ENCODE peak calls at places on chromosomes 16 and 17, in seven cellular contexts. One of them, this sample, is unnamed.
A peak's percentile ranks its signal among the peaks of the same experiment; 100 is the strongest.

GRCh38 chr17:8016632-8017424 is 14.4 kb downstream of the GUCY2D start:
- DNase-seq in fibroblast of lung: peak; percentile 28
- DNase-seq in uterus: no peak
- DNase-seq in stomach: peak; percentile 68
- DNase-seq in IMR-90: no peak
- DNase-seq in cardiac muscle cell: peak; percentile 76
- DNase-seq in prostate gland: peak; percentile 63
- DNase-seq in this sample: peak; percentile 72

GRCh38 chr17:1736348-1737281 is 6.1 kb upstream of the SERPINF2 start:
- DNase-seq in cardiac muscle cell: peak; percentile 93
- DNase-seq in prostate gland: no peak
- DNase-seq in fibroblast of lung: peak; percentile 82
- DNase-seq in uterus: peak; percentile 87
- DNase-seq in IMR-90: peak; percentile 83
- DNase-seq in stomach: peak; percentile 46
- DNase-seq in this sample: peak; percentile 70

GRCh38 chr17:17994271-17994670 is 21.6 kb downstream of the DRC3 start:
- DNase-seq in fibroblast of lung: peak; percentile 38
- DNase-seq in IMR-90: no peak
- DNase-seq in uterus: no peak
- DNase-seq in prostate gland: no peak
- DNase-seq in cardiac muscle cell: peak; percentile 41
- DNase-seq in stomach: peak; percentile 43
- DNase-seq in this sample: no peak

GRCh38 chr16:89096768-89097527 is 3.3 kb downstream of the ACSF3 start:
- DNase-seq in stomach: no peak
- DNase-seq in cardiac muscle cell: no peak
- DNase-seq in uterus: no peak
- DNase-seq in prostate gland: no peak
- DNase-seq in fibroblast of lung: no peak
- DNase-seq in IMR-90: peak; percentile 12
- DNase-seq in this sample: peak; percentile 58

GRCh38 chr16:4051591-4051990 is 64.7 kb downstream of the ADCY9 start:
- DNase-seq in stomach: no peak
- DNase-seq in prostate gland: no peak
- DNase-seq in uterus: no peak
- DNase-seq in cardiac muscle cell: no peak
- DNase-seq in IMR-90: no peak
- DNase-seq in fibroblast of lung: no peak
- DNase-seq in this sample: no peak

GRCh38 chr17:17739388-17740066 is 58.3 kb downstream of the RAI1 start:
- DNase-seq in uterus: peak; percentile 74
- DNase-seq in IMR-90: peak; percentile 64
- DNase-seq in stomach: peak; percentile 50
- DNase-seq in fibroblast of lung: peak; percentile 69
- DNase-seq in cardiac muscle cell: peak; percentile 51
- DNase-seq in prostate gland: no peak
- DNase-seq in this sample: no peak

GRCh38 chr16:84617068-84617630 is 729 bp downstream of the COTL1 start:
- DNase-seq in IMR-90: no peak
- DNase-seq in prostate gland: no peak
- DNase-seq in cardiac muscle cell: no peak
- DNase-seq in stomach: peak; percentile 45
- DNase-seq in uterus: peak; percentile 40
- DNase-seq in fibroblast of lung: no peak
- DNase-seq in this sample: no peak

GRCh38 chr17:32854834-32855389 is 22.0 kb downstream of the MYO1D start:
- DNase-seq in fibroblast of lung: no peak
- DNase-seq in prostate gland: no peak
- DNase-seq in IMR-90: no peak
- DNase-seq in cardiac muscle cell: no peak
- DNase-seq in uterus: no peak
- DNase-seq in stomach: no peak
- DNase-seq in this sample: no peak

GRCh38 chr17:51908841-51909537 is 249.5 kb downstream of the CA10 start:
- DNase-seq in prostate gland: no peak
- DNase-seq in stomach: no peak
- DNase-seq in fibroblast of lung: no peak
- DNase-seq in cardiac muscle cell: no peak
- DNase-seq in IMR-90: no peak
- DNase-seq in uterus: no peak
- DNase-seq in this sample: no peak

GRCh38 chr16:11550651-11551498 is 35.8 kb downstream of the LITAF start:
- DNase-seq in fibroblast of lung: peak; percentile 29
- DNase-seq in IMR-90: no peak
- DNase-seq in prostate gland: no peak
- DNase-seq in uterus: no peak
- DNase-seq in cardiac muscle cell: peak; percentile 27
- DNase-seq in stomach: no peak
- DNase-seq in this sample: no peak

GRCh38 chr16:11554054-11554453 is 32.7 kb downstream of the LITAF start:
- DNase-seq in IMR-90: no peak
- DNase-seq in cardiac muscle cell: peak; percentile 40
- DNase-seq in uterus: peak; percentile 28
- DNase-seq in fibroblast of lung: no peak
- DNase-seq in stomach: no peak
- DNase-seq in prostate gland: peak; percentile 51
- DNase-seq in this sample: no peak

GRCh38 chr16:11551842-11552241 is 34.9 kb downstream of the LITAF start:
- DNase-seq in fibroblast of lung: no peak
- DNase-seq in uterus: no peak
- DNase-seq in prostate gland: no peak
- DNase-seq in stomach: no peak
- DNase-seq in cardiac muscle cell: no peak
- DNase-seq in IMR-90: no peak
- DNase-seq in this sample: no peak

GRCh38 chr16:11552445-11552844 is 34.3 kb downstream of the LITAF start:
- DNase-seq in prostate gland: no peak
- DNase-seq in stomach: no peak
- DNase-seq in cardiac muscle cell: no peak
- DNase-seq in fibroblast of lung: peak; percentile 28
- DNase-seq in uterus: no peak
- DNase-seq in IMR-90: no peak
- DNase-seq in this sample: no peak

DNA sequence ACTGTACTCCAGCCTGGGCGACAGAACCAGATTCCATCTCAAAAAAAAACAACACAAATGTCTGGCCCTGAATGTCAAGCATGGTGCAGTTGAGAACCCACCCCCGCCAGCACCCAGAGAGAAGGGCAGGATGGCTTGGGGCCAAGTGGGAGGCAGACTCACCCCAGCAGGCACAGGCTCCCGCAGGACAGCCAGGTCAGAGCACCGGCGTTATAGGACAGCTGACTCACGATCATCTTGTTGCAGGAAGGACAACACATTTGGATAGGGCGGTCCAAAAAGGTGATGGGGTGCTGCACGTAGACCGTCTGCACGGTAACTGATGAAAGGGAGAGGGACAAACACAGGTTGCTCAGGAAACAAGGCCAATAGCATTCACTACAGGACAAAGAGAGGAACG is 33.3 kb downstream of the LITAF start:
- DNase-seq in fibroblast of lung: no peak
- DNase-seq in uterus: no peak
- DNase-seq in cardiac muscle cell: no peak
- DNase-seq in IMR-90: no peak
- DNase-seq in stomach: no peak
- DNase-seq in prostate gland: no peak
- DNase-seq in this sample: no peak
- H3K4me3 ChIP-seq in fibroblast of lung: no peak overlapping the region
- H3K4me3 ChIP-seq in uterus: no peak overlapping the region
- H3K4me3 ChIP-seq in cardiac muscle cell: no peak overlapping the region
- H3K4me3 ChIP-seq in IMR-90: no peak overlapping the region
- H3K4me3 ChIP-seq in stomach: no peak overlapping the region
- H3K4me3 ChIP-seq in prostate gland: no peak overlapping the region
- H3K4me3 ChIP-seq in this sample: no peak overlapping the region

GRCh38 chr16:19418200-19418599 is 517 bp downstream of the TMC5 start:
- DNase-seq in cardiac muscle cell: no peak
- DNase-seq in stomach: no peak
- DNase-seq in fibroblast of lung: no peak
- DNase-seq in IMR-90: no peak
- DNase-seq in uterus: no peak
- DNase-seq in prostate gland: no peak
- DNase-seq in this sample: no peak

GRCh38 chr16:19417640-19418039 is at the start of gene TMC5:
- DNase-seq in uterus: no peak
- DNase-seq in prostate gland: peak; percentile 50
- DNase-seq in stomach: peak; percentile 75
- DNase-seq in cardiac muscle cell: no peak
- DNase-seq in fibroblast of lung: no peak
- DNase-seq in IMR-90: no peak
- DNase-seq in this sample: no peak

GRCh38 chr16:19415461-19415860 is 2.2 kb upstream of the TMC5 start:
- DNase-seq in uterus: no peak
- DNase-seq in prostate gland: no peak
- DNase-seq in stomach: peak; percentile 73
- DNase-seq in IMR-90: no peak
- DNase-seq in fibroblast of lung: no peak
- DNase-seq in cardiac muscle cell: no peak
- DNase-seq in this sample: no peak

GRCh38 chr16:19415918-19416317 is 1.8 kb upstream of the TMC5 start:
- DNase-seq in stomach: no peak
- DNase-seq in uterus: no peak
- DNase-seq in IMR-90: no peak
- DNase-seq in prostate gland: no peak
- DNase-seq in fibroblast of lung: no peak
- DNase-seq in cardiac muscle cell: no peak
- DNase-seq in this sample: no peak

DNA sequence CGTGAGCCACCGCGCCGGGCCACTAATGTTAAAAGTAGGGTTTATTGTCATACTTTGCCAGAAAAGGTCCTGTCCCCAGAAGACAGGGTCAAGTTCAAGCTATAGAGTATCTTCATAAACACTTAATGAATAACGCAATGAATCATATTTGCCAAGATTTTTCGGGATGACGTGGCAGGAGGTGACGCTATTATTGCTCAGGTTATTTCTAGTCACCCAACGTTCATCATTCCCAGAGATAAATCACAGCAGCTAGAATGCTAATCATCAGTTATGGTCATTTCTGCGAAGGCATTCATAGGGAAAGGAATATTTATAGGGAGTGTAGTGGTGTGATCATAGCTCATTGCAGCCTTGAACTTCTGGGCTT is 2.0 kb downstream of the TMC5 start:
- DNase-seq in fibroblast of lung: peak; percentile 8
- DNase-seq in IMR-90: peak; percentile 4
- DNase-seq in stomach: peak; percentile 41
- DNase-seq in prostate gland: no peak
- DNase-seq in uterus: no peak
- DNase-seq in cardiac muscle cell: peak; percentile 6
- DNase-seq in this sample: no peak
- H3K4me3 ChIP-seq in fibroblast of lung: no peak overlapping the region
- H3K4me3 ChIP-seq in IMR-90: no peak overlapping the region
- H3K4me3 ChIP-seq in stomach: no peak overlapping the region
- H3K4me3 ChIP-seq in prostate gland: no peak overlapping the region
- H3K4me3 ChIP-seq in uterus: no peak overlapping the region
- H3K4me3 ChIP-seq in cardiac muscle cell: no peak overlapping the region
- H3K4me3 ChIP-seq in this sample: no peak overlapping the region

GRCh38 chr17:76138896-76139248 is 2.2 kb downstream of the FOXJ1 start:
- DNase-seq in uterus: no peak
- DNase-seq in stomach: no peak
- DNase-seq in prostate gland: no peak
- DNase-seq in IMR-90: no peak
- DNase-seq in fibroblast of lung: no peak
- DNase-seq in cardiac muscle cell: no peak
- DNase-seq in this sample: no peak

GRCh38 chr17:76138234-76138895 is 2.7 kb downstream of the FOXJ1 start:
- DNase-seq in stomach: no peak
- DNase-seq in IMR-90: no peak
- DNase-seq in cardiac muscle cell: no peak
- DNase-seq in prostate gland: no peak
- DNase-seq in fibroblast of lung: no peak
- DNase-seq in uterus: no peak
- DNase-seq in this sample: peak; percentile 45

GRCh38 chr17:76139801-76140660 is 1.0 kb downstream of the FOXJ1 start:
- DNase-seq in cardiac muscle cell: no peak
- DNase-seq in uterus: no peak
- DNase-seq in prostate gland: no peak
- DNase-seq in stomach: no peak
- DNase-seq in IMR-90: no peak
- DNase-seq in fibroblast of lung: no peak
- DNase-seq in this sample: no peak

GRCh38 chr17:76140661-76141211 is 309 bp downstream of the FOXJ1 start:
- DNase-seq in cardiac muscle cell: no peak
- DNase-seq in uterus: no peak
- DNase-seq in fibroblast of lung: no peak
- DNase-seq in IMR-90: no peak
- DNase-seq in stomach: no peak
- DNase-seq in prostate gland: no peak
- DNase-seq in this sample: no peak

DNA sequence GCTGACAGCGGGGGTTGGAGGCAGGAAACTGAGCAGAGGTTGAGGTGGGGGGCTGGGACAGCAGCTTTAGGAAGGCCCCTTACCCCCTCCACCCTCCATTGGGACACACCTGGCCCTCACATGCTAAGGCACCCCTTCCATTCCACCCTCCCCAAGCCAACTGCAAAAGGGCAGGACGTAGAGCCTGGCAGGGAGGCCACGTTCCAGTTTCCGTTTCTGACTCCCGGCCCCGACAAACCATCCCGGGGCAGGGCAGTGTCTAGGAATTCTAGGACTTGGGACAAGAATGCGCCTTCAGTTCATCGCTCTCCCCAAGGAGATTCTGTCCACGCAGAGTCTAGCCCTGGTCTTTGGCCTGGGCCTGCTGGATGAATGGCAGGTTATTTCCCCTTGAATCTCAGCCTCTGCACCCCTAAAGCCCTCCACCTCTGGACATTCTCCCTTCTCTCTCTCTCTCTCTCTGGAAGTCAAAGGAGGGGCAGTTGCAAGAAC is 1.7 kb downstream of the FOXJ1 start:
- DNase-seq in prostate gland: no peak
- DNase-seq in uterus: no peak
- DNase-seq in cardiac muscle cell: no peak
- DNase-seq in stomach: no peak
- DNase-seq in fibroblast of lung: no peak
- DNase-seq in IMR-90: no peak
- DNase-seq in this sample: no peak
- H3K4me3 ChIP-seq in prostate gland: no peak overlapping the region
- H3K4me3 ChIP-seq in uterus: no peak overlapping the region
- H3K4me3 ChIP-seq in cardiac muscle cell: no peak overlapping the region
- H3K4me3 ChIP-seq in stomach: no peak overlapping the region
- H3K4me3 ChIP-seq in fibroblast of lung: no peak overlapping the region
- H3K4me3 ChIP-seq in IMR-90: no peak overlapping the region
- H3K4me3 ChIP-seq in this sample: no peak overlapping the region

DNA sequence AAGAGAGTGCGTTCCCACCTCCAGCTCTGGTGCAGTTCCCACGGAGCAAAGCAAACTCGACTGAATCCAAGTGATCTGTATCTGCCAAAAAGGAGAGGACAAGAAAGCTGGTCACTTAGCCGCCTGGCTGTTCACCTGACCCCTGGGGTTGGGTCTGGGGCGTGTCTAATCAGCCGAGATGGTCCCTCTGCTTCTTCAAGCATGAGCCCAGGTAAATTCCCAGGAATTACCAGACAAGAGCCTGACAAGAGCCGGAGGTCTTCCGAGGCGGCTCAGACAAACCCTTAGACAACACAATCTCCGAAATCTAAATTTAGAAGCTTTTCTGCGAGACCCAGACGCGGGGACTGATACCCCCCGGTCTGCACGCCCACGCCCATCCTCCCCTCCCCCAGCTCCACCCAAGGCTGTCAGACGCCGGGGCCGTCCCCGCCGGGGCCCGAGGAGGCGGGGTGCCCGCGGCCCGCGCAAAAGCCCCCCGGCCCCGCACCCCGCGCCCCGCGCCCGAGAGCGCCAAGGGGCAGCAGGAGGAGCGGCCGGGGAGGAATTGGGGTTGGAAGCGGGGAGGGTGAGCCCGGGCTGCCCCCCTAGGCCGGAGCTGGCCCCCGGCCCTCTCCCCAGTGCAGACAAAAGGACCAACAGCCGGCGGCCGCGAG is 661 bp downstream of the ZNF821 start:
- DNase-seq in cardiac muscle cell: peak; percentile 11
- DNase-seq in stomach: no peak
- DNase-seq in uterus: peak; percentile 46
- DNase-seq in prostate gland: peak; percentile 29
- DNase-seq in IMR-90: peak; percentile 6
- DNase-seq in fibroblast of lung: no peak
- DNase-seq in this sample: no peak
- H3K4me3 ChIP-seq in cardiac muscle cell: peak overlapping the region; percentile 95
- H3K4me3 ChIP-seq in stomach: peak overlapping the region; percentile 77
- H3K4me3 ChIP-seq in uterus: peak overlapping the region; percentile 95
- H3K4me3 ChIP-seq in prostate gland: peak overlapping the region; percentile 78
- H3K4me3 ChIP-seq in IMR-90: peak overlapping the region; percentile 52
- H3K4me3 ChIP-seq in fibroblast of lung: peak overlapping the region; percentile 66
- H3K4me3 ChIP-seq in this sample: peak overlapping the region; percentile 85